ENCODE peak calls at places on chromosomes 1 and 21, in eight cellular contexts. S, J, F, N, G, M, A and X are unnamed samples.
A peak's percentile ranks its signal among the peaks of the same experiment; 100 is the strongest.

GRCh38 chr1:58439946-58440345 is 106.6 kb downstream of the OMA1 start:
- DNase-seq in A (no peak), G (no peak), F (no peak), J (no peak), S (no peak), M (no peak), N (no peak), X (no peak)

GRCh38 chr1:33094971-33095604 is 14.1 kb downstream of the AZIN2 start:
- DNase-seq in S (peak; percentile 73), A (peak; percentile 56), G (peak; percentile 45), F (peak; percentile 74), J (peak; percentile 75), N (peak; percentile 64), M (peak; percentile 70), X (no peak)

GRCh38 chr1:87437663-87438295 is 109.1 kb downstream of the LMO4 start:
- DNase-seq in J (no peak), N (no peak), S (no peak), A (no peak), F (no peak), G (no peak), M (no peak), X (no peak)

GRCh38 chr1:100626397-100626796 is 88.5 kb downstream of the GPR88 start:
- DNase-seq in J (no peak), A (no peak), N (no peak), G (no peak), S (no peak), F (no peak), M (no peak), X (no peak)

GRCh38 chr1:21156019-21156418 is 20.7 kb downstream of the EIF4G3 start:
- DNase-seq in S (no peak), N (no peak), G (no peak), M (no peak), F (no peak), J (no peak), A (no peak), X (no peak)

GRCh38 chr21:43826623-43826974 is 37.2 kb downstream of the RRP1 start:
- DNase-seq in N (no peak), F (no peak), G (no peak), S (no peak), J (no peak), A (no peak), M (no peak), X (no peak)

GRCh38 chr21:40047993-40048730 is 180.9 kb downstream of the PCP4 start:
- DNase-seq in J (no peak), N (no peak), G (no peak), A (no peak), M (no peak), S (no peak), F (peak; percentile 75), X (no peak)

GRCh38 chr1:226638608-226639007 is 90.0 kb downstream of the STUM start:
- DNase-seq in G (no peak), J (no peak), N (no peak), M (no peak), F (peak; percentile 73), A (no peak), S (no peak), X (peak; percentile 48)

GRCh38 chr1:23539698-23540266 is 8.7 kb upstream of the E2F2 start:
- DNase-seq in A (peak; percentile 89), S (peak; percentile 98), N (peak; percentile 92), G (peak; percentile 79), M (peak; percentile 92), J (peak; percentile 89), F (peak; percentile 92), X (peak; percentile 92)

GRCh38 chr1:86085741-86086411 is 70.7 kb downstream of the COL24A1 start:
- DNase-seq in G (no peak), N (no peak), J (no peak), F (no peak), A (no peak), M (no peak), S (no peak), X (no peak)

GRCh38 chr1:240234477-240235225 is 143.0 kb downstream of the FMN2 start:
- DNase-seq in J (no peak), F (no peak), M (no peak), N (no peak), G (no peak), S (no peak), A (peak; percentile 30), X (no peak)

GRCh38 chr21:29279531-29279930 is 19.2 kb upstream of the BACH1 start:
- DNase-seq in N (no peak), J (no peak), G (no peak), S (no peak), F (no peak), A (no peak), M (no peak), X (no peak)

GRCh38 chr21:34009193-34009592 is 64.2 kb upstream of the MRPS6 start:
- DNase-seq in F (no peak), M (no peak), J (no peak), N (no peak), A (no peak), S (no peak), G (no peak), X (no peak)

GRCh38 chr1:9591669-9592509 is 3.2 kb downstream of the TMEM201 start:
- DNase-seq in J (no peak), F (no peak), N (no peak), A (no peak), S (no peak), M (no peak), G (no peak), X (no peak)

GRCh38 chr1:39692152-39693064 is 1.2 kb upstream of the HPCAL4 start:
- DNase-seq in F (no peak), M (peak; percentile 51), N (no peak), S (peak; percentile 77), A (no peak), J (peak; percentile 29), G (no peak), X (no peak)

GRCh38 chr1:232380556-232380955 is 249.4 kb downstream of the SIPA1L2 start:
- DNase-seq in S (peak; percentile 10), F (no peak), G (no peak), M (no peak), A (no peak), J (no peak), N (no peak), X (no peak)

DNA sequence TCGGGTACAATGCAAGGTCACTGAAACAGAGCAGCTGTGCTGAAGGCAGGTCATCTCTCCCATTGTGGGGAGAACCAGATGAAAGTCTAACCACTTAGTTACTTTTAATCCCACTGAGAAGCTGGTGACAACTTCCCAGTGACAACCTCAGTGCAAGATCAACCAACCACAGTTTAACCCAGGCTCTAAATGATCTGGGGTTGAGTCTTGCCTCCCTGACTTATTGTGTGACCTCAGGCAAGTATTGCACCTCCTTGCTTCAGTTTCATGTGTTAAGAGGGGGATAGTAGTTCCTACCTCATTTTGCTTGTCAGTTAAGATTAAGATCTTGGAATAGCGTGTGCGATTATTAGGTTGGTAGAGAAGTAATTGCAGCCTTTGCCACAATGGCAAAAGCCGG is 3.2 kb downstream of the ZP4 start:
- DNase-seq in J (no peak), A (no peak), N (no peak), G (no peak), F (no peak), M (no peak), S (no peak), X (no peak)
- H3K27ac ChIP-seq in J (no peak overlapping the region), A (no peak overlapping the region), N (no peak overlapping the region), G (no peak overlapping the region), F (no peak overlapping the region), M (no peak overlapping the region), S (no peak overlapping the region), X (no peak overlapping the region)

DNA sequence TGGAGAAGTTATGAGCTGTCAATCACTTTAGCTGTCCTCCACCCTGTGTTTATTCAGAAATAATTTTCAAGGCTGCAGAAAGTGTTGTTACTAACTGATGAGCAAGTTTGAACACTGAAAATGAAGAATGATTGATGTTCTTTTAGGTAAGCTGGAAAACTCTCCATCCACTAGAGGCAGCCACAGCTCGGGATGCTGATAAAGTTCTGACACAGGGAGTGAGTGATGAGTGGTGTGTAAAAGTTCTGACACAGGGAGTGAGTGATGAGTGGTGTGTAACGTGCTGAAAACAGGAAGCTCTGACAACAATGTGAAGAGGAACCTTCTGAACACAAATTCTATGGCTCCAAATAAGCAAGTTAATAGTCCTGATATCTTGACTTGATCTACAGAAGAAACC is 197.5 kb upstream of the PTBP2 start:
- DNase-seq in F (no peak), N (peak; percentile 23), M (no peak), A (no peak), G (no peak), S (no peak), J (no peak), X (no peak)
- TF ChIP-seq CTCF in F (no peak), N (no peak), M (no peak), A (no peak), G (no peak), S (no peak), J (no peak), X (no peak)

GRCh38 chr1:161201828-161202712 is at the start of gene NDUFS2:
- DNase-seq in S (peak; percentile 99), G (peak; percentile 99), A (peak; percentile 92), F (peak; percentile 100), M (peak; percentile 99), N (peak; percentile 100), J (peak; percentile 98), X (peak; percentile 99)

GRCh38 chr1:161200992-161201827 is 957 bp upstream of the NDUFS2 start:
- DNase-seq in A (no peak), F (peak; percentile 90), J (no peak), S (no peak), G (peak; percentile 80), M (peak; percentile 49), N (no peak), X (peak; percentile 88)

GRCh38 chr1:161199506-161200119 is 759 bp upstream of the ADAMTS4 start:
- DNase-seq in J (no peak), S (no peak), N (no peak), M (no peak), F (no peak), G (no peak), A (no peak), X (peak; percentile 49)

GRCh38 chr1:161198877-161199431 is at the start of gene ADAMTS4:
- DNase-seq in M (peak; percentile 43), F (peak; percentile 89), J (no peak), A (no peak), S (peak; percentile 82), N (peak; percentile 43), G (peak; percentile 82), X (peak; percentile 85)

GRCh38 chr1:161200421-161200991 is 1.7 kb upstream of the ADAMTS4 start:
- DNase-seq in A (no peak), N (no peak), M (no peak), G (no peak), J (no peak), S (peak; percentile 50), F (no peak), X (peak; percentile 71)
- H3K27ac ChIP-seq in A (peak overlapping the region; percentile 94), N (no peak overlapping the region), M (peak overlapping the region; percentile 98), G (peak overlapping the region; percentile 99), J (peak overlapping the region; percentile 88), S (peak overlapping the region; percentile 72), F (peak overlapping the region; percentile 97), X (peak overlapping the region; percentile 99)

DNA sequence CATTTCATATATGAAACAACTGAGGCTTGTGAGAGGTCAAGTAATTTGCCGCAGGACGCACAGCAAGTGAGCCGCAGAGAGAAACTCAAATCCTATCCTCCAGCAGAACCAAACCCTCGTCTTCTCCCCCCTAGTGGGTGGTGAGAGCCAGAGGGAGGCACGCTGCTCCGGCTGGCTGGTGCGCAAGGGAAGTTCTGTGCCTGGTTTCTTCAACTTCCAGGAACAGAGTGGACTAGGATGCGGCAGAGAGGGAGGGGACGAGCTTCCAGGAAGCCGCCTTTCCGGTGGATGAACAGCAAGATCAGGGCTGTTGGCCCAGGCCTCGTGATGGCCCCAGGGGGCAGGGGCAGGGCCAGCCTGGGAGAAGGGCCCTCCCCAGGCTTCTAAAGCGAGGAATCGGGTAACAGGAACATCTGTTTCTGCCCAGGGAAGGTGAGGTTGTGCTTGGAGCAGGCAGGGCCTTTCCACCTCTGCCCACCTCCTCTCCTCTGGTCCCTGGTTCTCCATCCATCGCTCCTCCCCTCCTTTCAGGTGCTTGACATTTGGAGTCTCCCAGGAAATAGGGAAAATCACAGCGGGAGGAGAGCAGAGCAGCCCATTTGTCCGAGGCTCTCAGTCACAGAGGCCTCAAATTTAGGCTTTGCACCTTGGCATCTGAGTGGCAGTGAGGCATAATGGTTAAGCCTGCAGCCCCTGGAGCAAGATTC is 16.8 kb upstream of the PDIK1L start:
- DNase-seq in G (peak; percentile 51), M (no peak), J (no peak), F (peak; percentile 64), N (peak; percentile 36), S (peak; percentile 92), A (no peak), X (peak; percentile 94)
- TF ChIP-seq CTCF in G (peak; percentile 23), M (no peak), J (no peak), F (no peak), N (peak; percentile 29), S (peak; percentile 31), A (no peak), X (no peak)